ENCODE peak calls at places on chromosomes 1 and 21, in six cellular contexts. One of them, this sample, is unnamed.

GRCh38 chr1:182367928-182368327 is 23.7 kb downstream of the GLUL start:
- DNase-seq in brain microvascular endothelial cell: no peak
- DNase-seq in foreskin keratinocyte: no peak
- DNase-seq in stimulated activated CD8-positive, alpha-beta memory T cell treated with anti-CD3 and anti-CD28 coated beads, Interleukin-4, amount 100 ng/mL, for 1 hour: no peak
- DNase-seq in renal cortical epithelial cell: no peak
- DNase-seq in T-helper 1 cell: no peak
- DNase-seq in this sample: no peak

GRCh38 chr1:185526318-185527307 is 207.6 kb upstream of the HMCN1 start:
- DNase-seq in foreskin keratinocyte: no peak
- DNase-seq in renal cortical epithelial cell: no peak
- DNase-seq in stimulated activated CD8-positive, alpha-beta memory T cell treated with anti-CD3 and anti-CD28 coated beads, Interleukin-4, amount 100 ng/mL, for 1 hour: no peak
- DNase-seq in T-helper 1 cell: no peak
- DNase-seq in brain microvascular endothelial cell: no peak
- DNase-seq in this sample: no peak

GRCh38 chr21:41124626-41125240 is 43.2 kb upstream of the BACE2 start:
- DNase-seq in brain microvascular endothelial cell: no peak
- DNase-seq in renal cortical epithelial cell: peak; percentile 18
- DNase-seq in foreskin keratinocyte: no peak
- DNase-seq in stimulated activated CD8-positive, alpha-beta memory T cell treated with anti-CD3 and anti-CD28 coated beads, Interleukin-4, amount 100 ng/mL, for 1 hour: no peak
- DNase-seq in T-helper 1 cell: no peak
- DNase-seq in this sample: no peak

GRCh38 chr1:164576311-164577271 is 17.6 kb downstream of the PBX1 start:
- DNase-seq in stimulated activated CD8-positive, alpha-beta memory T cell treated with anti-CD3 and anti-CD28 coated beads, Interleukin-4, amount 100 ng/mL, for 1 hour: no peak
- DNase-seq in renal cortical epithelial cell: peak; percentile 59
- DNase-seq in brain microvascular endothelial cell: peak; percentile 66
- DNase-seq in foreskin keratinocyte: peak; percentile 54
- DNase-seq in T-helper 1 cell: no peak
- DNase-seq in this sample: no peak

GRCh38 chr1:21910528-21911204 is 26.4 kb downstream of the HSPG2 start:
- DNase-seq in brain microvascular endothelial cell: no peak
- DNase-seq in T-helper 1 cell: no peak
- DNase-seq in foreskin keratinocyte: no peak
- DNase-seq in renal cortical epithelial cell: no peak
- DNase-seq in stimulated activated CD8-positive, alpha-beta memory T cell treated with anti-CD3 and anti-CD28 coated beads, Interleukin-4, amount 100 ng/mL, for 1 hour: no peak
- DNase-seq in this sample: no peak

GRCh38 chr1:206836111-206836510 is 29.3 kb upstream of the IL20 start:
- DNase-seq in renal cortical epithelial cell: no peak
- DNase-seq in foreskin keratinocyte: no peak
- DNase-seq in T-helper 1 cell: no peak
- DNase-seq in stimulated activated CD8-positive, alpha-beta memory T cell treated with anti-CD3 and anti-CD28 coated beads, Interleukin-4, amount 100 ng/mL, for 1 hour: no peak
- DNase-seq in brain microvascular endothelial cell: no peak
- DNase-seq in this sample: no peak

GRCh38 chr1:212721388-212722247 is 22.0 kb upstream of the BATF3 start:
- DNase-seq in T-helper 1 cell: no peak
- DNase-seq in stimulated activated CD8-positive, alpha-beta memory T cell treated with anti-CD3 and anti-CD28 coated beads, Interleukin-4, amount 100 ng/mL, for 1 hour: no peak
- DNase-seq in brain microvascular endothelial cell: peak; percentile 45
- DNase-seq in renal cortical epithelial cell: peak; percentile 91
- DNase-seq in foreskin keratinocyte: peak; percentile 67
- DNase-seq in this sample: no peak

GRCh38 chr1:62688687-62689085 is 500 bp upstream of the DOCK7 start:
- DNase-seq in renal cortical epithelial cell: peak; percentile 38
- DNase-seq in stimulated activated CD8-positive, alpha-beta memory T cell treated with anti-CD3 and anti-CD28 coated beads, Interleukin-4, amount 100 ng/mL, for 1 hour: no peak
- DNase-seq in foreskin keratinocyte: no peak
- DNase-seq in T-helper 1 cell: no peak
- DNase-seq in brain microvascular endothelial cell: peak; percentile 14
- DNase-seq in this sample: no peak

GRCh38 chr1:241048558-241048957 is 308.4 kb downstream of the RGS7 start:
- DNase-seq in renal cortical epithelial cell: no peak
- DNase-seq in foreskin keratinocyte: no peak
- DNase-seq in stimulated activated CD8-positive, alpha-beta memory T cell treated with anti-CD3 and anti-CD28 coated beads, Interleukin-4, amount 100 ng/mL, for 1 hour: no peak
- DNase-seq in T-helper 1 cell: no peak
- DNase-seq in brain microvascular endothelial cell: no peak
- DNase-seq in this sample: no peak

GRCh38 chr1:232617237-232617636 is 12.7 kb downstream of the SIPA1L2 start:
- DNase-seq in T-helper 1 cell: no peak
- DNase-seq in foreskin keratinocyte: no peak
- DNase-seq in renal cortical epithelial cell: no peak
- DNase-seq in stimulated activated CD8-positive, alpha-beta memory T cell treated with anti-CD3 and anti-CD28 coated beads, Interleukin-4, amount 100 ng/mL, for 1 hour: no peak
- DNase-seq in brain microvascular endothelial cell: no peak
- DNase-seq in this sample: no peak

GRCh38 chr1:23152966-23153684 is 15.5 kb downstream of the LUZP1 start:
- DNase-seq in foreskin keratinocyte: no peak
- DNase-seq in T-helper 1 cell: no peak
- DNase-seq in renal cortical epithelial cell: no peak
- DNase-seq in brain microvascular endothelial cell: no peak
- DNase-seq in stimulated activated CD8-positive, alpha-beta memory T cell treated with anti-CD3 and anti-CD28 coated beads, Interleukin-4, amount 100 ng/mL, for 1 hour: no peak
- DNase-seq in this sample: no peak

GRCh38 chr1:112358061-112358770 is 37.8 kb upstream of the CTTNBP2NL start:
- DNase-seq in T-helper 1 cell: no peak
- DNase-seq in renal cortical epithelial cell: peak; percentile 35
- DNase-seq in brain microvascular endothelial cell: no peak
- DNase-seq in foreskin keratinocyte: no peak
- DNase-seq in stimulated activated CD8-positive, alpha-beta memory T cell treated with anti-CD3 and anti-CD28 coated beads, Interleukin-4, amount 100 ng/mL, for 1 hour: no peak
- DNase-seq in this sample: no peak

GRCh38 chr1:235960799-235961198 is 94.1 kb upstream of the LYST start:
- DNase-seq in T-helper 1 cell: no peak
- DNase-seq in renal cortical epithelial cell: no peak
- DNase-seq in brain microvascular endothelial cell: no peak
- DNase-seq in foreskin keratinocyte: peak; percentile 61
- DNase-seq in stimulated activated CD8-positive, alpha-beta memory T cell treated with anti-CD3 and anti-CD28 coated beads, Interleukin-4, amount 100 ng/mL, for 1 hour: no peak
- DNase-seq in this sample: no peak

GRCh38 chr1:115454835-115455511 is 116.9 kb upstream of the NGF start:
- DNase-seq in renal cortical epithelial cell: no peak
- DNase-seq in stimulated activated CD8-positive, alpha-beta memory T cell treated with anti-CD3 and anti-CD28 coated beads, Interleukin-4, amount 100 ng/mL, for 1 hour: no peak
- DNase-seq in T-helper 1 cell: no peak
- DNase-seq in brain microvascular endothelial cell: no peak
- DNase-seq in foreskin keratinocyte: no peak
- DNase-seq in this sample: no peak

GRCh38 chr1:53686371-53687267 is 52.3 kb downstream of the GLIS1 start:
- DNase-seq in T-helper 1 cell: no peak
- DNase-seq in brain microvascular endothelial cell: peak; percentile 45
- DNase-seq in renal cortical epithelial cell: no peak
- DNase-seq in stimulated activated CD8-positive, alpha-beta memory T cell treated with anti-CD3 and anti-CD28 coated beads, Interleukin-4, amount 100 ng/mL, for 1 hour: no peak
- DNase-seq in foreskin keratinocyte: no peak
- DNase-seq in this sample: no peak